ENCODE peak calls at places on chromosome 4, in nine cellular contexts. Y is AG10803, B is fibroblast of lung, Q is H9, G is A549, M is HFFc6, F is ascending aorta, X is B cell, Z is GM20000. V is an unnamed sample.

GRCh38 chr4:139419388-139419914 is 34.5 kb upstream of the RAB33B start:
- DNase-seq in Y (peak; percentile 89), Q (no peak), X (peak; percentile 52), G (no peak), Z (no peak), B (peak; percentile 62), M (peak; percentile 24), F (peak; percentile 17), V (no peak)

GRCh38 chr4:136751530-136751929 is 780.8 kb downstream of the PCDH18 start:
- DNase-seq in F (no peak), Q (no peak), Y (no peak), B (no peak), G (no peak), M (no peak), X (no peak), Z (no peak), V (no peak)

GRCh38 chr4:180827193-180827592 is 1416.0 kb upstream of the TENM3 start:
- DNase-seq in B (peak; percentile 59), F (no peak), X (no peak), Q (no peak), M (no peak), G (no peak), Y (peak; percentile 23), Z (peak; percentile 19), V (no peak)

GRCh38 chr4:25019501-25019900 is 11.2 kb downstream of the LGI2 start:
- DNase-seq in B (no peak), M (no peak), F (no peak), G (no peak), Y (no peak), Q (no peak), Z (no peak), X (no peak), V (no peak)

GRCh38 chr4:99690990-99691389 is 33.4 kb upstream of the C4orf54 start:
- DNase-seq in M (no peak), B (no peak), F (no peak), Z (no peak), Q (no peak), X (no peak), G (no peak), Y (no peak), V (no peak)

GRCh38 chr4:133483600-133484246 is 334.6 kb downstream of the PCDH10 start:
- DNase-seq in B (peak; percentile 60), G (no peak), X (no peak), Z (no peak), Y (no peak), F (no peak), Q (no peak), M (peak; percentile 58), V (no peak)

GRCh38 chr4:7822858-7823257 is 116.8 kb downstream of the AFAP1 start:
- DNase-seq in M (no peak), Z (no peak), Y (peak; percentile 51), F (no peak), Q (no peak), X (no peak), G (no peak), B (no peak), V (no peak)

GRCh38 chr4:26723216-26723615 is 137.4 kb upstream of the STIM2 start:
- DNase-seq in M (no peak), Z (peak; percentile 13), F (no peak), X (peak; percentile 14), Q (no peak), G (no peak), Y (no peak), B (no peak), V (peak; percentile 7)

GRCh38 chr4:126028871-126029270 is 714.1 kb downstream of the FAT4 start:
- DNase-seq in X (no peak), M (no peak), Y (no peak), Q (no peak), B (peak; percentile 68), G (no peak), F (no peak), Z (no peak), V (no peak)

GRCh38 chr4:55355555-55355954 is 9.5 kb downstream of the SRD5A3 start:
- DNase-seq in M (no peak), B (no peak), Y (no peak), Q (no peak), Z (no peak), G (no peak), X (no peak), F (no peak), V (no peak)

GRCh38 chr4:69823481-69824186 is 36.3 kb downstream of the SULT1E1 start:
- DNase-seq in Y (peak; percentile 20), Q (peak; percentile 57), Z (no peak), X (no peak), M (no peak), G (no peak), B (peak; percentile 61), F (no peak), V (no peak)

GRCh38 chr4:39713691-39714090 is 15.8 kb downstream of the UBE2K start:
- DNase-seq in M (no peak), X (no peak), G (no peak), F (no peak), Y (peak; percentile 73), Z (no peak), Q (no peak), B (peak; percentile 81), V (no peak)

GRCh38 chr4:171846232-171846631 is 33.0 kb downstream of the GALNTL6 start:
- DNase-seq in B (peak; percentile 0), X (peak; percentile 27), G (no peak), M (peak; percentile 28), Z (peak; percentile 34), F (no peak), Y (peak; percentile 60), Q (peak; percentile 81), V (peak; percentile 30)

GRCh38 chr4:183430317-183430986 is 14.0 kb upstream of the CDKN2AIP start:
- DNase-seq in F (no peak), M (no peak), X (no peak), Q (peak; percentile 82), B (no peak), Y (no peak), Z (no peak), G (no peak), V (no peak)
- TF ChIP-seq CTCF in F (no peak), M (peak; percentile 41), X (no peak), Q (peak; percentile 38), B (no peak), Y (no peak), Z (no peak), G (no peak), V (no peak)

GRCh38 chr4:3747582-3747906 is 18.6 kb upstream of the ADRA2C start:
- DNase-seq in B (no peak), Y (no peak), G (no peak), Z (no peak), Q (peak; percentile 85), F (no peak), X (no peak), M (no peak), V (no peak)
- TF ChIP-seq CTCF in B (no peak), Y (peak; percentile 47), G (no peak), Z (peak; percentile 14), Q (peak; percentile 76), F (peak; percentile 37), X (no peak), M (peak; percentile 69), V (peak; percentile 47)

DNA sequence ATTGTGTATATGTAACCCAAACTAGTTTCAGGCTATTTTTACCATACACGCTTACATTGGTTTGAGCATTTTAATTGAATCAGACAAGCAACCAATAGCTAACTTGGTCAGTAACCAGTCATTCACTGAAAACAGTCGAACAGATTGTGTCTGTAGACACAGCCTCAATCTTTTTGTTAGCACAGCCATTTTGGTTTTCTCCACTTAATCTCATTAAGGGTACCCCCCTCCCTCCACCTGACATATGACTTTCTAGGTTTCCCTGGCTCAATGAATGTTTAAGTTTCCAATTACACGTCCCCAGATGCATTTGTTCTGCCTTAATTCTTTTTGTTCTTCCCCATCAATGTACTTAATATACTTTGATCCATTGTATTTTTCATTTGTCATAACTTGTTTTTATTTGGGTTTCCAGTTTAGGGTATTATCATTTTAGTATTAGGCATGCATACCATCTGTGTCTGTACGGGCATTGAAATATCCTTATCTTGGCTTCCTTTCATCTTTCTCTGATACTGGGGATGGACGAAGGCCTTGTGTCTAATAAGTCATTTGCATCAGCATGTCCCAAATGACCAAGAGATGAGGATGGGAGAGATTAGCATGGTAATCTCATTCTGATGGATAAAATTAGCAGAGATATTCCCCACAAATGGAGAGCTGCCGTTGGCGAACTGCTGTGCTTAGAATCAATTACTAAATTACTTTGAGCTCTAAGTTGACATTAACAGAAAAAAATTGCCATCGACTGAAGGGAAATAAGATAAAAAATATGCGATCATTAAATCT is 35.9 kb upstream of the PHOX2B start:
- DNase-seq in B (no peak), Y (no peak), G (no peak), Q (no peak), X (no peak), Z (no peak), F (no peak), M (no peak), V (no peak)
- TF ChIP-seq CTCF in B (no peak), Y (no peak), G (no peak), Q (no peak), X (no peak), Z (no peak), F (no peak), M (no peak), V (no peak)

GRCh38 chr4:145865274-145865941 is 73.2 kb downstream of the ZNF827 start:
- DNase-seq in M (no peak), Z (no peak), B (no peak), Q (no peak), Y (no peak), F (no peak), G (no peak), X (no peak), V (peak; percentile 20)

GRCh38 chr4:145870155-145871020 is 68.2 kb downstream of the ZNF827 start:
- DNase-seq in M (no peak), F (no peak), Q (no peak), G (no peak), B (no peak), Y (no peak), Z (no peak), X (no peak), V (no peak)

GRCh38 chr4:145867416-145867815 is 71.2 kb downstream of the ZNF827 start:
- DNase-seq in X (no peak), G (no peak), B (no peak), Z (no peak), Q (no peak), Y (peak; percentile 38), M (no peak), F (no peak), V (no peak)

GRCh38 chr4:145871209-145871608 is 67.4 kb downstream of the ZNF827 start:
- DNase-seq in B (no peak), Y (no peak), X (no peak), F (no peak), Z (no peak), Q (no peak), G (no peak), M (no peak), V (no peak)

DNA sequence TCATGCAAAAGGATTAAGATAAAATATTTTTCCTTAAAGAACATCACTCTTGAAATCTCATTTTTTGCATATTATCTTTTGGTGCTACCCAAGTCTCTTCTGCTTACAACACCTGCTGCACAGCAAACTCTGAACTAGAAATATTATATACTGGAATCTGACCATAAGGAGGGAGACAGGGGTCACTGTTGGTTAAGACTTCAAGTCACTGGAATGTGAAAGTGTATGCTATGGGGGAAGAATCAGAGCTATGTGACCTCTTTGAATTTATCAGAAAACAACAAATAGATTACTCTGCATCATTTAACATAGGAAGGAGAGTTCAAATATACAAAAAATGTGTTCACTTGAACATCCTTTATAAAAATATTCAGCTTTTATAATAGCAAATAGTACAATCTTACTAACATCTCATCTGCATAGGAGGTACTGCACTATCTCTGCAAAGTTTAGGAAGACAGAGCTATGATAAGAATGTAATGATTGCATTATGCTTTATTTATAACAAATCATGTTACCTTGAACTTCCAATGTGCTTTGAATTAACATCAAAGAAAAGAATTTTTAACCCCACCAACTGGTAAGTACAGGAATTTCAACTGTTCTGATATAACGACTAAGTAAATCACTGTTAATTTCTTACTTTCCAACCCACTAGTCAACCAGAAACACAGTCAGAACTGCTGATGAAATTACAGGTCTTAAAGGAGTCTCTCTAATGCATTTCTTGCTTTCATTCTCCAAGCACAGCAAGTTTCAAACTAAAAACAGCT is 69.8 kb downstream of the ZNF827 start:
- DNase-seq in F (no peak), Q (no peak), M (no peak), G (no peak), Y (peak; percentile 30), Z (peak; percentile 18), X (no peak), B (peak; percentile 12), V (peak; percentile 47)
- TF ChIP-seq CTCF in F (no peak), Q (peak; percentile 23), M (peak; percentile 68), G (peak; percentile 7), Y (peak; percentile 27), Z (no peak), X (no peak), B (no peak), V (peak; percentile 10)

V was measured in GM13977.